ENCODE peak calls at places on chromosomes 16 and 17, in ten cellular contexts. I is WTC11, K is PC-9, U is fibroblast of lung, M is fibroblast of mammary gland, N is Calu3, X is dorsolateral prefrontal cortex, V is GM13976, P is left ventricle myocardium inferior, H is pancreas. Z is an unnamed sample.

GRCh38 chr17:19785854-19786253 is 37.8 kb upstream of the ALDH3A1 start:
- DNase-seq in H (no peak), X (no peak), I (peak; percentile 35), V (no peak), K (no peak), M (no peak), N (no peak), U (no peak), P (no peak), Z (no peak)

GRCh38 chr16:72937916-72938315 is 110.0 kb downstream of the ZFHX3 start:
- DNase-seq in H (no peak), U (no peak), N (no peak), I (no peak), M (no peak), P (no peak), K (no peak), V (no peak), X (no peak), Z (no peak)

GRCh38 chr17:58373923-58374322 is 21.9 kb upstream of the SUPT4H1 start:
- DNase-seq in M (no peak), N (no peak), X (no peak), H (no peak), U (no peak), V (no peak), P (no peak), I (no peak), K (no peak), Z (no peak)

GRCh38 chr16:4426021-4426684 is 485 bp downstream of the DNAJA3 start:
- DNase-seq in P (no peak), I (peak; percentile 21), M (no peak), X (no peak), N (no peak), K (no peak), H (no peak), U (no peak), V (no peak), Z (no peak)

GRCh38 chr17:9768381-9768934 is 22.9 kb downstream of the DHRS7C start:
- DNase-seq in U (peak; percentile 39), V (peak; percentile 55), H (no peak), K (peak; percentile 5), X (no peak), N (no peak), P (no peak), M (peak; percentile 54), I (no peak), Z (no peak)

GRCh38 chr16:89409161-89409711 is 81.1 kb downstream of the ANKRD11 start:
- DNase-seq in V (no peak), P (no peak), N (no peak), M (peak; percentile 76), X (no peak), U (no peak), K (no peak), I (no peak), H (no peak), Z (no peak)

GRCh38 chr17:4583796-4584124 is 569 bp upstream of the SMTNL2 start:
- DNase-seq in I (peak; percentile 60), U (no peak), N (no peak), P (no peak), H (no peak), M (no peak), V (no peak), K (no peak), X (no peak), Z (no peak)

GRCh38 chr17:78645421-78646295 is 68.5 kb upstream of the DNAH17 start:
- DNase-seq in I (no peak), V (peak; percentile 86), P (peak; percentile 81), U (peak; percentile 27), N (peak; percentile 25), X (no peak), H (no peak), M (peak; percentile 75), K (peak; percentile 19), Z (no peak)

GRCh38 chr17:7922499-7923289 is 6.6 kb upstream of the RNF227 start:
- DNase-seq in V (peak; percentile 84), I (peak; percentile 92), H (peak; percentile 90), K (no peak), M (peak; percentile 74), N (peak; percentile 13), U (peak; percentile 85), P (peak; percentile 90), X (peak; percentile 86), Z (peak; percentile 71)

DNA sequence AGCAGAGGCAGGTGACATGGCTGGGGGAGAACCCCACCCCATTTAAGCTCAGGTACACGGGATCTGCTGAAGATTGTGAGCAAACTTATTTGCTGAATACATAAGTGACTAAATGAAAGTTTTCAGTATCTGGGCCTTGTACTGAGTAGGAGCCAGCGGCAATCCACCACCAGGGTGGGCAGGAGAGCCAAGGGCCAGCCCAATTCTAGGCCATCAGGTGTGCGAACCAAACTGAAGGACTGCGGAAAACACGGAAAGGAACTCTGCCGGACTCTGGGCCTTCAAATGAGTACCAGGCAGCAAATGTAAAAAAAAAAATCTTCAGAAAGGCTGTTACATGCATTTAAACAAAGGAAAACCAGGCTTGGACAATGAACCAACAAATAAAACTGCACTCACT is 19.7 kb downstream of the ARHGAP17 start:
- DNase-seq in N (no peak), H (no peak), U (no peak), V (no peak), K (no peak), X (no peak), M (no peak), I (peak; percentile 39), P (no peak), Z (no peak)
- TF ChIP-seq CTCF in N (no peak), H (no peak), U (peak; percentile 7), V (no peak), K (no peak), X (no peak), M (no peak), I (no peak), P (no peak), Z (peak; percentile 16)

GRCh38 chr16:84144859-84145639 is at the start of the genes DNAAF1 and HSDL1:
- DNase-seq in I (peak; percentile 93), P (peak; percentile 91), V (peak; percentile 99), M (peak; percentile 72), U (peak; percentile 76), X (peak; percentile 93), K (peak; percentile 95), N (peak; percentile 97), H (peak; percentile 100), Z (peak; percentile 99)
- TF ChIP-seq CTCF in I (no peak), P (peak; percentile 25), V (no peak), M (no peak), U (no peak), X (no peak), K (peak; percentile 43), N (peak; percentile 72), H (no peak), Z (no peak)

GRCh38 chr16:58218786-58219185 is 20.9 kb upstream of the CSNK2A2 start:
- DNase-seq in U (no peak), X (no peak), N (no peak), P (no peak), V (no peak), M (no peak), K (no peak), I (no peak), H (no peak), Z (no peak)
- TF ChIP-seq CTCF in U (no peak), X (no peak), N (no peak), P (no peak), V (no peak), M (no peak), K (no peak), I (no peak), H (no peak), Z (no peak)

DNA sequence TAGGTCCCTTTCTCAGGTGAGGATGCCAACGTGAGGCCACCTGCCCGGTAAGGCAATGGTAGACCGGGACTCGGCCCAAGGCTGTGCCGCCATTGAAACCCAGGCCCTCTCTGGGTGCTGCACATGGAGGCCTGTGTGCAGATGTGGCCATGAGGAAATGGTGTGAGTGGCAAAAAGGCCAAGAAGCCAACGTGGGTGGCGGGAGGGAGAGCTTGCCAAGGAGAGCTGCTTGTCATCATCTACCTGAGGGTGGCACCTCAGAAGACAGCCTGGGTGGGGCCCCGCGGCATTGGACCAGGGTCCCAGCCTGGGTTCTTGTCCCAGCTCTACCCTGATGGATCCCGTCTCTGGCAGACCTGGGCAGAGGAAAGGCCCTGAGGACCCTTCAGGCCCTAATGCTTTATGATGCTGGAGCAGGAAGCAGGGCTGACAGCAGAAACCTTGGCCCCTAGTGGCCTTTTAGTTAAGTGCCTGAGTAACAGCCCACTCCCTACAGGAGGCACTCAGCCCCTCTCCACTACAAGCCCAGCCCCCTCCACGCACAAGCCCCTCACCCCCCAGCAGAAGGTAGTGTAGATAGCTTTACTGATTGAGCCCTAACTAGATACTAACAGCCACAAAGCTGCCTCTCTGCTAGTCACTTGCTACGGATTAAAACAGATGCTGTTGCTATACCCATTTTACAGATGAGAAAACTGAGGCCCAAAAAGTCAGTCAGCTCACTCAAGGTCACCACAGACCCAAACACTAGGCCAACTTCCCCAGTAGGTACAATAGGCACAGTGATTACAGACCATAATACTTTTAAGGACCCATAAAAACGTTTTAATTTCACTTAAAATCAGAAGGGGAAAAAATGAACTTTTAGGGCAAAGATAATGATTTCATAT is 26.2 kb upstream of the KIFC3 start:
- DNase-seq in K (no peak), P (no peak), X (no peak), V (no peak), U (no peak), H (no peak), M (no peak), I (no peak), N (no peak), Z (no peak)
- TF ChIP-seq CTCF in K (peak; percentile 25), P (no peak), X (no peak), V (no peak), U (no peak), H (no peak), M (no peak), I (no peak), N (no peak), Z (no peak)

DNA sequence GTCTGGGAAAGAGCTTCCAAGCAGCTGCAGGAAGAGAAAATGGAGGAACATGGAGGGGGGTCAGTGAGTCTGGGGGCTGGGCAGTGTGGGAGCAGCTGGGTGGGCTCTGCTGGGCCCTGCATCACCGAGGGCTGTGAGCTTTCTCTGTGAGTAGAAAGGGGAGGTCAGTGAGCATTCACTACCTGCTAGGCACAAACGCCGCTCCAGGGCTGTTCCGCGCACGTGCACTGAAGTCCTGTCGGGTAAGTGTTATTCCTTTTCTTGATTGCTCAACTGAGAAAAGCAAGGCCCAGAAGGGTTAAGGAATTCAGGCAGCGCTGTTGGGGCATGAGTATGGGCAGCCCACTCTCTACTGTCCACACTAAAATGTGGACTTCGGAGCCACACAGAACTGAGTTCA is 4.7 kb downstream of the CACNG5 start:
- DNase-seq in M (no peak), V (no peak), P (no peak), U (no peak), N (no peak), H (no peak), K (no peak), I (no peak), X (no peak), Z (no peak)
- TF ChIP-seq CTCF in M (no peak), V (no peak), P (no peak), U (no peak), N (no peak), H (no peak), K (no peak), I (no peak), X (no peak), Z (no peak)

GRCh38 chr17:37358830-37359681 is 16.7 kb upstream of the C17orf78 start:
- DNase-seq in N (peak; percentile 100), M (peak; percentile 92), X (peak; percentile 86), K (peak; percentile 98), P (peak; percentile 95), H (peak; percentile 97), V (peak; percentile 99), U (peak; percentile 95), I (peak; percentile 98), Z (peak; percentile 70)
- TF ChIP-seq CTCF in N (peak; percentile 97), M (no peak), X (no peak), K (no peak), P (peak; percentile 64), H (peak; percentile 6), V (no peak), U (no peak), I (no peak), Z (no peak)

GRCh38 chr16:70375636-70376611 is 29.2 kb downstream of the DDX19A start:
- DNase-seq in N (no peak), X (peak; percentile 81), K (no peak), U (no peak), P (no peak), M (no peak), I (no peak), H (no peak), V (no peak), Z (no peak)
- TF ChIP-seq CTCF in N (no peak), X (no peak), K (no peak), U (no peak), P (no peak), M (no peak), I (no peak), H (no peak), V (no peak), Z (no peak)

Z was measured in mesothelial cell of epicardium.